ENCODE peak calls at places on chromosomes 3 and 15, in ten cellular contexts. F is HT-29; C is NCI-H774; O is activated CD8-positive, alpha-beta memory T cell treated with anti-CD3 and anti-CD28 coated beads, Interleukin-2, amount 50 U/mL, for 48 hours; Q is stimulated activated CD4-positive, alpha-beta T cell treated with anti-CD3 and anti-CD28 coated beads, TNF-alpha, amount 100 ng/mL, for 1 hour; K is left cardiac atrium; P is adipocyte; V is GF-D8; U is A549; L is stimulated activated CD8-positive, alpha-beta memory T cell treated with anti-CD3 and anti-CD28 coated beads, Interleukin-12 subunit alpha, Interleukin-12 subunit beta, amount 100 ng/mL, for 4 hours. S is an unnamed sample.

GRCh38 chr3:11465744-11466611 is 177.7 kb downstream of the VGLL4 start:
- DNase-seq in F (no peak), C (no peak), O (no peak), Q (no peak), K (no peak), P (peak; percentile 96), V (no peak), U (no peak), L (no peak), S (no peak)

GRCh38 chr3:114595521-114596028 is 301.7 kb downstream of the TIGIT start:
- DNase-seq in F (no peak), C (no peak), O (no peak), Q (no peak), K (no peak), P (peak; percentile 5), V (no peak), U (no peak), L (no peak), S (no peak)

GRCh38 chr3:163939926-163940325 is 1138.4 kb downstream of the SI start:
- DNase-seq in F (no peak), C (no peak), O (no peak), Q (no peak), K (no peak), P (no peak), V (no peak), U (no peak), L (no peak), S (no peak)

GRCh38 chr15:25875551-25875950 is 12.4 kb upstream of the ATP10A start:
- DNase-seq in F (no peak), C (no peak), O (no peak), Q (no peak), K (no peak), P (no peak), V (no peak), U (no peak), L (no peak), S (no peak)

GRCh38 chr3:194867270-194867983 is 181.7 kb downstream of the FAM43A start:
- DNase-seq in F (peak; percentile 32), C (peak; percentile 70), O (no peak), Q (no peak), K (peak; percentile 47), P (no peak), V (no peak), U (peak; percentile 7), L (no peak), S (no peak)

GRCh38 chr3:159174715-159175390 is 373.0 kb downstream of the MFSD1 start:
- DNase-seq in F (peak; percentile 43), C (no peak), O (no peak), Q (no peak), K (no peak), P (no peak), V (no peak), U (no peak), L (no peak), S (no peak)

GRCh38 chr15:83739629-83740028 is 85.7 kb downstream of the ADAMTSL3 start:
- DNase-seq in F (no peak), C (no peak), O (no peak), Q (no peak), K (no peak), P (no peak), V (no peak), U (no peak), L (no peak), S (no peak)

GRCh38 chr15:56519000-56519399 is 54.1 kb upstream of the MNS1 start:
- DNase-seq in F (no peak), C (no peak), O (no peak), Q (no peak), K (no peak), P (no peak), V (no peak), U (no peak), L (no peak), S (no peak)

GRCh38 chr3:197750396-197750831 is 731 bp downstream of the FYTTD1 start:
- DNase-seq in F (peak; percentile 76), C (peak; percentile 33), O (peak; percentile 76), Q (no peak), K (peak; percentile 78), P (peak; percentile 90), V (peak; percentile 6), U (peak; percentile 55), L (peak; percentile 31), S (peak; percentile 62)

GRCh38 chr15:38320181-38320580 is 67.5 kb downstream of the SPRED1 start:
- DNase-seq in F (no peak), C (no peak), O (no peak), Q (no peak), K (no peak), P (no peak), V (no peak), U (no peak), L (no peak), S (no peak)

GRCh38 chr3:112973325-112974177 is 1.4 kb downstream of the CD200R1 start:
- DNase-seq in F (no peak), C (no peak), O (no peak), Q (no peak), K (no peak), P (no peak), V (no peak), U (no peak), L (no peak), S (no peak)

GRCh38 chr15:79834496-79834895 is 62.3 kb downstream of the MTHFS start:
- DNase-seq in F (peak; percentile 64), C (peak; percentile 69), O (no peak), Q (no peak), K (no peak), P (no peak), V (no peak), U (no peak), L (no peak), S (no peak)

S was measured in GDM1.